ENCODE peak calls at places on chromosome 18, in four cellular contexts. One of them, this sample, is unnamed.

GRCh38 chr18:68648191-68648590 is 66.7 kb downstream of the TMX3 start:
- DNase-seq in A549: no peak
- DNase-seq in HepG2: no peak
- DNase-seq in GM12878: no peak
- DNase-seq in this sample: no peak

GRCh38 chr18:532632-533031 is 32.1 kb upstream of the COLEC12 start:
- DNase-seq in A549: no peak
- DNase-seq in HepG2: no peak
- DNase-seq in GM12878: no peak
- DNase-seq in this sample: no peak

GRCh38 chr18:27619906-27620305 is 434.8 kb upstream of the CHST9 start:
- DNase-seq in A549: no peak
- DNase-seq in HepG2: no peak
- DNase-seq in GM12878: no peak
- DNase-seq in this sample: no peak

GRCh38 chr18:5417342-5417741 is 121.8 kb upstream of the ZBTB14 start:
- DNase-seq in A549: no peak
- DNase-seq in HepG2: no peak
- DNase-seq in GM12878: no peak
- DNase-seq in this sample: no peak

GRCh38 chr18:55179460-55180195 is 220.4 kb upstream of the CCDC68 start:
- DNase-seq in A549: no peak
- DNase-seq in HepG2: no peak
- DNase-seq in GM12878: no peak
- DNase-seq in this sample: no peak

GRCh38 chr18:5627756-5628511 is 84.1 kb upstream of the EPB41L3 start:
- DNase-seq in A549: no peak
- DNase-seq in HepG2: no peak
- DNase-seq in GM12878: no peak
- DNase-seq in this sample: no peak

GRCh38 chr18:29838556-29838955 is 1204.0 kb downstream of the DSC3 start:
- DNase-seq in A549: no peak
- DNase-seq in HepG2: no peak
- DNase-seq in GM12878: no peak
- DNase-seq in this sample: no peak

GRCh38 chr18:45324489-45325111 is 290.7 kb upstream of the SLC14A2 start:
- DNase-seq in A549: no peak
- DNase-seq in HepG2: no peak
- DNase-seq in GM12878: no peak
- DNase-seq in this sample: no peak

GRCh38 chr18:75218064-75218463 is 7.5 kb downstream of the TSHZ1 start:
- DNase-seq in A549: no peak
- DNase-seq in HepG2: no peak
- DNase-seq in GM12878: no peak
- DNase-seq in this sample: no peak

GRCh38 chr18:75060185-75060584 is 148.8 kb downstream of the PTGR3 start:
- DNase-seq in A549: no peak
- DNase-seq in HepG2: no peak
- DNase-seq in GM12878: no peak
- DNase-seq in this sample: no peak

DNA sequence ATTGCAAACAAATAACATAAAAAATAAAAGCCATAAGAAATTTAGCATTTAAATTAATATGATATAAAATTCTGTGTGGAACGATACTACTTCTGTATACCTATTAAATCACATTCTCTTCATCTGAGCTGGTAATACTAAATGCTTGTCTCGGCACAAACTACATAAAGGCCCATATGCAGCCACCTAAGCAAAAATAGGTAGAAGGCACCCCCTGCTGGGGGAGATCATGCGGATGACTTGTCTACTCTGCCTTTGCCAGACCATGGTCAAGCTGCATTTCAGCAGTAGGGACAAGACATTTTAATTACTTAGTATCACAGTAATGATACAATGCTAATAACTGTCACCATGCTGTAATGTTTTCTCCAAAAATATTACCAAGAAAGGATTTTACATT is 108.0 kb downstream of the CDH19 start:
- DNase-seq in A549: peak
- DNase-seq in HepG2: peak
- DNase-seq in GM12878: no peak
- DNase-seq in this sample: peak
- TF ChIP-seq POLR2AphosphoS2 in A549: no peak
- TF ChIP-seq POLR2AphosphoS2 in HepG2: no peak
- TF ChIP-seq POLR2AphosphoS2 in GM12878: no peak
- TF ChIP-seq POLR2AphosphoS2 in this sample: no peak

GRCh38 chr18:12003894-12004293 is 22.6 kb downstream of the IMPA2 start:
- DNase-seq in A549: no peak
- DNase-seq in HepG2: no peak
- DNase-seq in GM12878: no peak
- DNase-seq in this sample: no peak
- TF ChIP-seq POLR2AphosphoS2 in A549: no peak
- TF ChIP-seq POLR2AphosphoS2 in HepG2: no peak
- TF ChIP-seq POLR2AphosphoS2 in GM12878: no peak
- TF ChIP-seq POLR2AphosphoS2 in this sample: no peak

GRCh38 chr18:48066225-48066652 is 135.8 kb upstream of the SMAD2 start:
- DNase-seq in A549: no peak
- DNase-seq in HepG2: no peak
- DNase-seq in GM12878: no peak
- DNase-seq in this sample: no peak
- TF ChIP-seq POLR2AphosphoS2 in A549: no peak
- TF ChIP-seq POLR2AphosphoS2 in HepG2: no peak
- TF ChIP-seq POLR2AphosphoS2 in GM12878: no peak
- TF ChIP-seq POLR2AphosphoS2 in this sample: no peak

GRCh38 chr18:79521806-79522205 is 126.1 kb downstream of the NFATC1 start:
- DNase-seq in A549: no peak
- DNase-seq in HepG2: no peak
- DNase-seq in GM12878: no peak
- DNase-seq in this sample: no peak

GRCh38 chr18:79523221-79523737 is 127.5 kb downstream of the NFATC1 start:
- DNase-seq in A549: no peak
- DNase-seq in HepG2: no peak
- DNase-seq in GM12878: no peak
- DNase-seq in this sample: no peak

GRCh38 chr18:79523738-79524180 is 128.0 kb downstream of the NFATC1 start:
- DNase-seq in A549: no peak
- DNase-seq in HepG2: no peak
- DNase-seq in GM12878: peak
- DNase-seq in this sample: no peak

GRCh38 chr18:79524181-79525078 is 128.7 kb downstream of the NFATC1 start:
- DNase-seq in A549: no peak
- DNase-seq in HepG2: no peak
- DNase-seq in GM12878: no peak
- DNase-seq in this sample: no peak

DNA sequence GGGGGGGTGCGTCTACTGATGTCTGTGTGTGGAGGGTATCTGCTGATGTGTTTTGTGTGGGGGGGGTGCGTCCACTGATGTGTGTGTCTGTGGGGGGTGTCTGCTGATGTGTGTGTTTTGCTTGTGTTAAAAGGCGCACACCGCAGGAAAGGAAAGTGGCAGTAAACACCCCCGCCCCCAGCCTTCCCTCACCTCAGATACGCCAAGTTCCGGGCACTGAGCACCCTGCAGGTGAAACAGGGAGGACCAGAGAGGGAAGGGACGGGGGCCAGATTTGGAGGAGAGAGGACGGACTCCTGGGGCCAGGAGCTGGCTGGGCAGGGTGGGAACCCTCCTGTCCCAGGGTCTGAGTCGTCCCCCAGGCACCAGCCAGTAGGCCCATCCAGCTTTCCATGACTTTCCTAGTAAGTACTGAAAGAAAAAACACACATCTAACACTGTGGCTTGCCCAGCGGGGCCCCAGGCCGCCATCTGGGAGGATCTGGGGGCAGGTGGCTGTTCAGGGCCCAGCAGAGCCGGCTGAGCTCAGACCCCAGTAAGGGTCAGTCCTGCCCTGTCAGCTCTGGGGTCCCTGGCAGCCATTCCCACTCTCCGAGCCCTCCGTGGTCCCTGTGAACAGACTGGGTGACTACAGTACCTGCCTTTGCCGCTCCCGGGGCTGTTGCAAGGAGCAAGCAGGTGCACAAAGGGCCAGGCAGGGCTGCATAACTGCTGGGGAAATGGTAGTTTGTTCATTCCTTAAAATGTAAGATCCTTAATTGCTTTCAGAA is 126.9 kb downstream of the NFATC1 start:
- DNase-seq in A549: no peak
- DNase-seq in HepG2: no peak
- DNase-seq in GM12878: no peak
- DNase-seq in this sample: no peak
- TF ChIP-seq POLR2AphosphoS2 in A549: no peak
- TF ChIP-seq POLR2AphosphoS2 in HepG2: no peak
- TF ChIP-seq POLR2AphosphoS2 in GM12878: no peak
- TF ChIP-seq POLR2AphosphoS2 in this sample: no peak

This sample was measured in K562.